ENCODE peak calls at places on chromosomes 13 and 19, in eight cellular contexts. One of them, this sample, is unnamed.

GRCh38 chr19:46646402-46646801 is 10.4 kb upstream of the GNG8 start:
- DNase-seq in adrenal gland: no peak
- DNase-seq in H54: no peak
- DNase-seq in testis: no peak
- DNase-seq in body of pancreas: no peak
- DNase-seq in stomach: no peak
- DNase-seq in IMR-90: no peak
- DNase-seq in Peyer's patch: no peak
- DNase-seq in this sample: no peak

GRCh38 chr19:38245826-38246498 is 10.2 kb downstream of the PPP1R14A start:
- DNase-seq in adrenal gland: no peak
- DNase-seq in H54: no peak
- DNase-seq in testis: peak; percentile 70
- DNase-seq in body of pancreas: no peak
- DNase-seq in stomach: no peak
- DNase-seq in IMR-90: peak; percentile 27
- DNase-seq in Peyer's patch: no peak
- DNase-seq in this sample: no peak

GRCh38 chr13:107678075-107678689 is 537.2 kb downstream of the LIG4 start:
- DNase-seq in adrenal gland: no peak
- DNase-seq in H54: peak; percentile 34
- DNase-seq in testis: no peak
- DNase-seq in body of pancreas: no peak
- DNase-seq in stomach: no peak
- DNase-seq in IMR-90: peak; percentile 53
- DNase-seq in Peyer's patch: no peak
- DNase-seq in this sample: no peak

GRCh38 chr13:73388586-73388985 is 329.8 kb downstream of the KLF5 start:
- DNase-seq in adrenal gland: no peak
- DNase-seq in H54: no peak
- DNase-seq in testis: no peak
- DNase-seq in body of pancreas: no peak
- DNase-seq in stomach: no peak
- DNase-seq in IMR-90: no peak
- DNase-seq in Peyer's patch: no peak
- DNase-seq in this sample: no peak

GRCh38 chr13:33015275-33015674 is 948 bp upstream of the KL start:
- DNase-seq in adrenal gland: peak; percentile 13
- DNase-seq in H54: no peak
- DNase-seq in testis: no peak
- DNase-seq in body of pancreas: no peak
- DNase-seq in stomach: no peak
- DNase-seq in IMR-90: no peak
- DNase-seq in Peyer's patch: no peak
- DNase-seq in this sample: no peak

GRCh38 chr13:93752506-93752905 is 525.9 kb downstream of the GPC6 start:
- DNase-seq in adrenal gland: no peak
- DNase-seq in H54: no peak
- DNase-seq in testis: no peak
- DNase-seq in body of pancreas: no peak
- DNase-seq in stomach: no peak
- DNase-seq in IMR-90: no peak
- DNase-seq in Peyer's patch: no peak
- DNase-seq in this sample: no peak

GRCh38 chr19:34590228-34590627 is 86.7 kb downstream of the SCGB2B2 start:
- DNase-seq in adrenal gland: no peak
- DNase-seq in H54: no peak
- DNase-seq in testis: no peak
- DNase-seq in body of pancreas: no peak
- DNase-seq in stomach: no peak
- DNase-seq in IMR-90: no peak
- DNase-seq in Peyer's patch: no peak
- DNase-seq in this sample: no peak

GRCh38 chr13:91264484-91264883 is 83.0 kb upstream of the MIR17HG start:
- DNase-seq in adrenal gland: no peak
- DNase-seq in H54: no peak
- DNase-seq in testis: no peak
- DNase-seq in body of pancreas: no peak
- DNase-seq in stomach: no peak
- DNase-seq in IMR-90: no peak
- DNase-seq in Peyer's patch: no peak
- DNase-seq in this sample: no peak

GRCh38 chr19:12513531-12514061 is 29.0 kb upstream of the ZNF709 start:
- DNase-seq in adrenal gland: peak; percentile 24
- DNase-seq in H54: no peak
- DNase-seq in testis: peak; percentile 94
- DNase-seq in body of pancreas: peak; percentile 37
- DNase-seq in stomach: no peak
- DNase-seq in IMR-90: no peak
- DNase-seq in Peyer's patch: no peak
- DNase-seq in this sample: no peak

GRCh38 chr13:93450226-93450625 is 223.6 kb downstream of the GPC6 start:
- DNase-seq in adrenal gland: no peak
- DNase-seq in H54: no peak
- DNase-seq in testis: no peak
- DNase-seq in body of pancreas: no peak
- DNase-seq in stomach: no peak
- DNase-seq in IMR-90: peak; percentile 73
- DNase-seq in Peyer's patch: no peak
- DNase-seq in this sample: no peak

GRCh38 chr13:42334329-42334706 is 62.4 kb downstream of the AKAP11 start:
- DNase-seq in adrenal gland: no peak
- DNase-seq in H54: no peak
- DNase-seq in testis: no peak
- DNase-seq in body of pancreas: no peak
- DNase-seq in stomach: no peak
- DNase-seq in IMR-90: no peak
- DNase-seq in Peyer's patch: no peak
- DNase-seq in this sample: no peak

GRCh38 chr13:93180376-93180966 is 46.1 kb upstream of the GPC6 start:
- DNase-seq in adrenal gland: no peak
- DNase-seq in H54: no peak
- DNase-seq in testis: no peak
- DNase-seq in body of pancreas: no peak
- DNase-seq in stomach: no peak
- DNase-seq in IMR-90: peak; percentile 52
- DNase-seq in Peyer's patch: no peak
- DNase-seq in this sample: no peak

GRCh38 chr13:28684257-28684656 is 25.3 kb downstream of the POMP start:
- DNase-seq in adrenal gland: no peak
- DNase-seq in H54: no peak
- DNase-seq in testis: no peak
- DNase-seq in body of pancreas: no peak
- DNase-seq in stomach: no peak
- DNase-seq in IMR-90: no peak
- DNase-seq in Peyer's patch: no peak
- DNase-seq in this sample: no peak

GRCh38 chr13:33152389-33152788 is 133.2 kb downstream of the STARD13 start:
- DNase-seq in adrenal gland: no peak
- DNase-seq in H54: no peak
- DNase-seq in testis: no peak
- DNase-seq in body of pancreas: no peak
- DNase-seq in stomach: no peak
- DNase-seq in IMR-90: no peak
- DNase-seq in Peyer's patch: no peak
- DNase-seq in this sample: no peak

GRCh38 chr19:30267332-30267731 is 104.9 kb upstream of the ZNF536 start:
- DNase-seq in adrenal gland: no peak
- DNase-seq in H54: no peak
- DNase-seq in testis: no peak
- DNase-seq in body of pancreas: no peak
- DNase-seq in stomach: no peak
- DNase-seq in IMR-90: no peak
- DNase-seq in Peyer's patch: no peak
- DNase-seq in this sample: no peak

GRCh38 chr19:38395381-38396127 is 7.1 kb downstream of the SPRED3 start:
- DNase-seq in adrenal gland: no peak
- DNase-seq in H54: no peak
- DNase-seq in testis: no peak
- DNase-seq in body of pancreas: no peak
- DNase-seq in stomach: no peak
- DNase-seq in IMR-90: no peak
- DNase-seq in Peyer's patch: no peak
- DNase-seq in this sample: no peak

GRCh38 chr13:74077847-74078246 is 56.4 kb downstream of the KLF12 start:
- DNase-seq in adrenal gland: no peak
- DNase-seq in H54: no peak
- DNase-seq in testis: peak; percentile 26
- DNase-seq in body of pancreas: no peak
- DNase-seq in stomach: no peak
- DNase-seq in IMR-90: no peak
- DNase-seq in Peyer's patch: no peak
- DNase-seq in this sample: no peak

GRCh38 chr19:38812841-38813320 is at the start of gene LGALS4:
- DNase-seq in adrenal gland: no peak
- DNase-seq in H54: no peak
- DNase-seq in testis: no peak
- DNase-seq in body of pancreas: peak; percentile 92
- DNase-seq in stomach: peak; percentile 93
- DNase-seq in IMR-90: no peak
- DNase-seq in Peyer's patch: no peak
- DNase-seq in this sample: no peak

GRCh38 chr13:59641758-59642157 is 522.0 kb downstream of the DIAPH3 start:
- DNase-seq in adrenal gland: no peak
- DNase-seq in H54: no peak
- DNase-seq in testis: no peak
- DNase-seq in body of pancreas: no peak
- DNase-seq in stomach: no peak
- DNase-seq in IMR-90: no peak
- DNase-seq in Peyer's patch: no peak
- DNase-seq in this sample: no peak

GRCh38 chr19:10111405-10111811 is at the start of gene P2RY11:
- DNase-seq in adrenal gland: no peak
- DNase-seq in H54: no peak
- DNase-seq in testis: no peak
- DNase-seq in body of pancreas: no peak
- DNase-seq in stomach: no peak
- DNase-seq in IMR-90: no peak
- DNase-seq in Peyer's patch: peak; percentile 80
- DNase-seq in this sample: no peak

GRCh38 chr13:92951273-92951820 is 275.3 kb upstream of the GPC6 start:
- DNase-seq in adrenal gland: no peak
- DNase-seq in H54: no peak
- DNase-seq in testis: no peak
- DNase-seq in body of pancreas: no peak
- DNase-seq in stomach: no peak
- DNase-seq in IMR-90: no peak
- DNase-seq in Peyer's patch: no peak
- DNase-seq in this sample: no peak

GRCh38 chr13:38979891-38980627 is 10.6 kb downstream of the STOML3 start:
- DNase-seq in adrenal gland: peak; percentile 8
- DNase-seq in H54: no peak
- DNase-seq in testis: peak; percentile 64
- DNase-seq in body of pancreas: peak; percentile 79
- DNase-seq in stomach: no peak
- DNase-seq in IMR-90: no peak
- DNase-seq in Peyer's patch: no peak
- DNase-seq in this sample: no peak

GRCh38 chr13:59356607-59357006 is 807.1 kb downstream of the DIAPH3 start:
- DNase-seq in adrenal gland: peak; percentile 68
- DNase-seq in H54: no peak
- DNase-seq in testis: peak; percentile 77
- DNase-seq in body of pancreas: peak; percentile 81
- DNase-seq in stomach: no peak
- DNase-seq in IMR-90: peak; percentile 37
- DNase-seq in Peyer's patch: no peak
- DNase-seq in this sample: no peak

GRCh38 chr13:49400755-49401659 is 42.9 kb downstream of the CAB39L start:
- DNase-seq in adrenal gland: peak; percentile 45
- DNase-seq in H54: no peak
- DNase-seq in testis: peak; percentile 36
- DNase-seq in body of pancreas: peak; percentile 40
- DNase-seq in stomach: peak; percentile 45
- DNase-seq in IMR-90: peak; percentile 87
- DNase-seq in Peyer's patch: no peak
- DNase-seq in this sample: peak; percentile 71
- TF ChIP-seq POLR2A in adrenal gland: no peak
- TF ChIP-seq POLR2A in H54: no peak
- TF ChIP-seq POLR2A in testis: no peak
- TF ChIP-seq POLR2A in body of pancreas: peak; percentile 74
- TF ChIP-seq POLR2A in stomach: no peak
- TF ChIP-seq POLR2A in IMR-90: no peak
- TF ChIP-seq POLR2A in Peyer's patch: no peak
- TF ChIP-seq POLR2A in this sample: peak; percentile 21

GRCh38 chr13:40755082-40755755 is 15.8 kb downstream of the MRPS31 start:
- DNase-seq in adrenal gland: no peak
- DNase-seq in H54: no peak
- DNase-seq in testis: no peak
- DNase-seq in body of pancreas: no peak
- DNase-seq in stomach: no peak
- DNase-seq in IMR-90: no peak
- DNase-seq in Peyer's patch: no peak
- DNase-seq in this sample: no peak
- TF ChIP-seq POLR2A in adrenal gland: no peak
- TF ChIP-seq POLR2A in H54: no peak
- TF ChIP-seq POLR2A in testis: no peak
- TF ChIP-seq POLR2A in body of pancreas: no peak
- TF ChIP-seq POLR2A in stomach: no peak
- TF ChIP-seq POLR2A in IMR-90: no peak
- TF ChIP-seq POLR2A in Peyer's patch: no peak
- TF ChIP-seq POLR2A in this sample: no peak

DNA sequence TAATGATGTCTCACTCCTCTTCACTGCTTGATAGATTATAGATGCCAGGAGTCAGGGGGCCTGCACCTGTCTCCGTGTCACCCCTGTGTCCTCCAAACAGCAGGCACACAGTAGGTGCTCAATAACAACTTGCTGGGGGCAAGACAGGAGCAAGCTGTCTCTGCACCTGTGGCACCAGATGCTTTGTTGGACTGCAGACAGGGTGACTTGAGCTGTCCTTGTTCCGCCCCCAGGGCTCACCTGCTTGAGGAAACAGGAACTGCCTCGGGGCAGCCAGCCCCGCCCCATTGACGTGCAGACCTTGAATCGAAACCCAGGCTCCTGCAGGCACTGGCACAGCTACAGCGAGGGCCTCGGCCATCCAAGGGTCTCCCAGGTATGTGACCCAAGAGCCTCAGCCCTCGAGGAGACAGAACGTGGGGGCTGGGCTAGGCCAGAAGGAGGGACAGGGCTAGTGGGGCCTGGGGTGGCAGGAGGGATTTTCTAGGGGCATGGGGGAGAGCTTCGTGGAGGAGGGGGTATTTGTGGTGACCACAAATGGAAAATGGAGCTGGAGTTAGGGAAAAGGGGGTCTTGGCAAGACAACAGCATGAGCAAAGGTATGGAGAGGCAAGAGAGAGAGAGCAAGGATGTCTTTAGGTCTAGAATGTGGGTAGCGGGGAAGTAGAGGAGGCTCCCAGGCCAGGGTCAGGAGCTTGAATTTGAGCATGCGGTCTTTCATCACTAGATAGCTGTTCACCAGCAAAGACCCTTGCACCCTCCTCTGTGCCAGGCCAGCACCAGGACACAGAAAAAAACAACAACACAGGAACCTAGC is at the start of gene HSH2D:
- DNase-seq in adrenal gland: peak; percentile 62
- DNase-seq in H54: no peak
- DNase-seq in testis: no peak
- DNase-seq in body of pancreas: peak; percentile 94
- DNase-seq in stomach: peak; percentile 94
- DNase-seq in IMR-90: no peak
- DNase-seq in Peyer's patch: peak; percentile 98
- DNase-seq in this sample: no peak
- TF ChIP-seq POLR2A in adrenal gland: no peak
- TF ChIP-seq POLR2A in H54: no peak
- TF ChIP-seq POLR2A in testis: no peak
- TF ChIP-seq POLR2A in body of pancreas: peak; percentile 69
- TF ChIP-seq POLR2A in stomach: no peak
- TF ChIP-seq POLR2A in IMR-90: no peak
- TF ChIP-seq POLR2A in Peyer's patch: peak; percentile 89
- TF ChIP-seq POLR2A in this sample: no peak

GRCh38 chr19:7699422-7700127 is 2.4 kb downstream of the FCER2 start:
- DNase-seq in adrenal gland: peak; percentile 30
- DNase-seq in H54: no peak
- DNase-seq in testis: no peak
- DNase-seq in body of pancreas: no peak
- DNase-seq in stomach: no peak
- DNase-seq in IMR-90: no peak
- DNase-seq in Peyer's patch: no peak
- DNase-seq in this sample: peak; percentile 70
- TF ChIP-seq POLR2A in adrenal gland: no peak
- TF ChIP-seq POLR2A in H54: no peak
- TF ChIP-seq POLR2A in testis: no peak
- TF ChIP-seq POLR2A in body of pancreas: no peak
- TF ChIP-seq POLR2A in stomach: no peak
- TF ChIP-seq POLR2A in IMR-90: no peak
- TF ChIP-seq POLR2A in Peyer's patch: no peak
- TF ChIP-seq POLR2A in this sample: no peak

This sample was measured in K562.